ENCODE peak calls at places on chromosomes 5 and 9, in nine cellular contexts. F is cerebellar nuclear complex; U is CD4-positive, alpha-beta T cell; T is OCI-LY7; V is GM23338; C is activated effector memory CD4-positive, alpha-beta T cell treated with anti-CD3 and anti-CD28 coated beads, Interleukin-2, amount 50 U/mL, for 16 hours; Q is GM12891; B is activated naive CD8-positive, alpha-beta T cell treated with anti-CD3 and anti-CD28 coated beads, Interleukin-2, amount 10 ng/mL, durations not matched to agents 7 days and 5 days; D is upper lobe of right lung. W is an unnamed sample.

GRCh38 chr5:73008831-73009230 is 53.0 kb downstream of the FCHO2 start:
- DNase-seq in B (no peak), F (no peak), Q (no peak), C (no peak), U (no peak), D (no peak), V (no peak), T (no peak), W (no peak)

GRCh38 chr9:76624381-76625048 is 139.7 kb upstream of the PCA3 start:
- DNase-seq in U (no peak), V (no peak), F (no peak), Q (no peak), B (no peak), T (peak; percentile 29), D (no peak), C (no peak), W (no peak)

GRCh38 chr9:133704711-133705181 is 33.4 kb downstream of the SARDH start:
- DNase-seq in Q (no peak), B (no peak), C (no peak), D (peak; percentile 32), U (no peak), V (no peak), F (no peak), T (peak; percentile 69), W (no peak)

GRCh38 chr9:132946216-132946615 is 1.8 kb upstream of the TSC1 start:
- DNase-seq in Q (no peak), U (no peak), C (no peak), D (no peak), F (no peak), T (no peak), B (no peak), V (no peak), W (no peak)

GRCh38 chr5:102811962-102812361 is 56.9 kb downstream of the PAM start:
- DNase-seq in V (no peak), B (no peak), F (no peak), D (no peak), Q (no peak), U (no peak), T (no peak), C (no peak), W (no peak)

GRCh38 chr5:177429248-177430045 is 3.0 kb downstream of the GRK6 start:
- DNase-seq in U (peak; percentile 80), C (peak; percentile 94), V (no peak), T (peak; percentile 82), D (peak; percentile 88), F (no peak), Q (no peak), B (peak; percentile 75), W (peak; percentile 65)

GRCh38 chr5:147763791-147764525 is 18.6 kb downstream of the JAKMIP2 start:
- DNase-seq in F (no peak), B (no peak), C (no peak), Q (no peak), U (no peak), T (no peak), D (no peak), V (no peak), W (no peak)

GRCh38 chr5:126499742-126500396 is 76.7 kb downstream of the GRAMD2B start:
- DNase-seq in V (peak; percentile 88), C (no peak), U (no peak), B (no peak), Q (peak; percentile 15), T (peak; percentile 61), F (no peak), D (no peak), W (no peak)

GRCh38 chr5:176530983-176531901 is 6.0 kb downstream of the RNF44 start:
- DNase-seq in B (peak; percentile 63), D (no peak), V (no peak), Q (no peak), T (peak; percentile 50), C (peak; percentile 71), U (no peak), F (no peak), W (no peak)

GRCh38 chr9:130847306-130848217 is 12.5 kb downstream of the ABL1 start:
- DNase-seq in V (peak; percentile 86), B (no peak), F (no peak), T (no peak), D (no peak), C (no peak), U (no peak), Q (no peak), W (no peak)

W was measured in CD8-positive, alpha-beta memory T cell.